ENCODE peak calls at places on chromosomes 1 and 21, in ten cellular contexts. O is NCI-H774, M is Daoy, B is iris pigment epithelial cell, X is glutamatergic neuron, K is NCI-H82, D is WTC11, I is NAMALWA, G is hepatocyte, Q is GM18507. J is an unnamed sample.

GRCh38 chr1:209749660-209750059 is 6.2 kb upstream of the TRAF3IP3 start:
- DNase-seq in O (no peak), M (no peak), B (no peak), X (no peak), K (peak), D (no peak), I (no peak), G (no peak), Q (no peak), J (no peak)

GRCh38 chr1:48947761-48948537 is 171.3 kb upstream of the BEND5 start:
- DNase-seq in O (peak), M (no peak), B (no peak), X (peak), K (peak), D (peak), I (no peak), G (no peak), Q (no peak), J (no peak)

GRCh38 chr21:36701912-36702621 is 3.2 kb downstream of the SIM2 start:
- DNase-seq in O (no peak), M (peak), B (no peak), X (no peak), K (no peak), D (no peak), I (no peak), G (no peak), Q (no peak), J (no peak)

GRCh38 chr1:36486436-36487335 is 4.0 kb upstream of the CSF3R start:
- DNase-seq in O (peak), M (no peak), B (peak), X (no peak), K (no peak), D (no peak), I (peak), G (peak), Q (no peak), J (peak)

GRCh38 chr1:48776400-48777218 is at the start of gene BEND5:
- DNase-seq in O (peak), M (peak), B (no peak), X (peak), K (peak), D (peak), I (no peak), G (peak), Q (no peak), J (no peak)

GRCh38 chr1:93603106-93603505 is 78.5 kb downstream of the BCAR3 start:
- DNase-seq in O (no peak), M (no peak), B (no peak), X (peak), K (no peak), D (no peak), I (no peak), G (no peak), Q (no peak), J (no peak)

GRCh38 chr1:226772456-226773139 is 33.5 kb upstream of the ITPKB start:
- DNase-seq in O (no peak), M (no peak), B (no peak), X (no peak), K (no peak), D (no peak), I (peak), G (no peak), Q (no peak), J (peak)

GRCh38 chr1:240562111-240562590 is 49.8 kb downstream of the GREM2 start:
- DNase-seq in O (no peak), M (no peak), B (peak), X (peak), K (peak), D (no peak), I (no peak), G (no peak), Q (no peak), J (no peak)

GRCh38 chr21:14863745-14864210 is 201.0 kb downstream of the NRIP1 start:
- DNase-seq in O (no peak), M (no peak), B (peak), X (no peak), K (no peak), D (no peak), I (no peak), G (peak), Q (no peak), J (no peak)

GRCh38 chr1:5643360-5644090 is 348.7 kb downstream of the NPHP4 start:
- DNase-seq in O (no peak), M (no peak), B (no peak), X (no peak), K (no peak), D (no peak), I (no peak), G (no peak), Q (no peak), J (no peak)

GRCh38 chr1:192559115-192560006 is 16.2 kb upstream of the RGS1 start:
- DNase-seq in O (no peak), M (peak), B (peak), X (no peak), K (no peak), D (no peak), I (no peak), G (peak), Q (no peak), J (peak)

GRCh38 chr21:41605178-41605933 is 97.4 kb upstream of the TMPRSS2 start:
- DNase-seq in O (no peak), M (no peak), B (no peak), X (no peak), K (no peak), D (no peak), I (no peak), G (peak), Q (no peak), J (no peak)

GRCh38 chr21:38165466-38166213 is 91.2 kb upstream of the KCNJ15 start:
- DNase-seq in O (no peak), M (no peak), B (no peak), X (peak), K (no peak), D (no peak), I (no peak), G (peak), Q (no peak), J (no peak)

GRCh38 chr21:35206141-35207125 is 157.3 kb upstream of the RUNX1 start:
- DNase-seq in O (no peak), M (peak), B (no peak), X (no peak), K (no peak), D (no peak), I (peak), G (peak), Q (no peak), J (peak)

GRCh38 chr1:54791880-54792522 is 9.1 kb downstream of the TTC22 start:
- DNase-seq in O (no peak), M (peak), B (peak), X (peak), K (peak), D (peak), I (peak), G (peak), Q (no peak), J (peak)

GRCh38 chr1:198024782-198025181 is 107.6 kb downstream of the LHX9 start:
- DNase-seq in O (no peak), M (peak), B (peak), X (no peak), K (peak), D (no peak), I (no peak), G (peak), Q (no peak), J (no peak)

GRCh38 chr21:7917729-7918128 is 2603.7 kb upstream of the TPTE start:
- DNase-seq in O (no peak), M (no peak), B (no peak), X (no peak), K (no peak), D (no peak), I (no peak), G (peak), Q (no peak), J (no peak)

GRCh38 chr1:35717911-35718476 is 690 bp downstream of the C1orf216 start:
- DNase-seq in O (no peak), M (peak), B (peak), X (no peak), K (peak), D (peak), I (no peak), G (peak), Q (no peak), J (no peak)

GRCh38 chr1:223712856-223713494 is 636 bp downstream of the CAPN2 start:
- DNase-seq in O (no peak), M (peak), B (no peak), X (peak), K (peak), D (no peak), I (no peak), G (no peak), Q (no peak), J (peak)

GRCh38 chr1:1306661-1307260 is 969 bp downstream of the ACAP3 start:
- DNase-seq in O (no peak), M (no peak), B (peak), X (no peak), K (no peak), D (no peak), I (peak), G (peak), Q (no peak), J (no peak)

GRCh38 chr1:181159451-181160151 is 71.1 kb downstream of the IER5 start:
- DNase-seq in O (no peak), M (peak), B (peak), X (no peak), K (no peak), D (no peak), I (no peak), G (no peak), Q (no peak), J (peak)

GRCh38 chr1:82323144-82323543 is 522.4 kb downstream of the ADGRL2 start:
- DNase-seq in O (no peak), M (no peak), B (no peak), X (no peak), K (no peak), D (no peak), I (no peak), G (no peak), Q (no peak), J (no peak)

GRCh38 chr1:14184346-14184963 is 414.0 kb upstream of the KAZN start:
- DNase-seq in O (no peak), M (no peak), B (no peak), X (no peak), K (no peak), D (no peak), I (no peak), G (no peak), Q (no peak), J (no peak)

J was measured in GM12865.